ENCODE peak calls at places on chromosome 13, in six cellular contexts. D is NCI-H345, L is nucleus accumbens, T is SW480, Z is cardiac muscle cell, R is activated T-helper 1 cell treated with Interleukin-2 at 50 U/mL for 16 hours. E is an unnamed sample.

GRCh38 chr13:22800726-22801401 is 379.9 kb upstream of the SGCG start:
- DNase-seq in T (no peak), L (no peak), D (no peak), Z (peak; percentile 12), R (no peak), E (no peak)

GRCh38 chr13:108643646-108644353 is 14.4 kb downstream of the MYO16 start:
- DNase-seq in Z (no peak), D (peak; percentile 44), T (no peak), R (no peak), L (no peak), E (no peak)

GRCh38 chr13:102877285-102877684 is 31.5 kb downstream of the ERCC5 start:
- DNase-seq in Z (peak; percentile 81), D (no peak), L (no peak), R (no peak), T (no peak), E (peak; percentile 53)

GRCh38 chr13:73110814-73111213 is 52.0 kb downstream of the KLF5 start:
- DNase-seq in L (no peak), T (no peak), D (no peak), Z (no peak), R (no peak), E (no peak)

GRCh38 chr13:20702530-20702929 is 969 bp upstream of the IL17D start:
- DNase-seq in T (peak; percentile 42), L (no peak), D (no peak), Z (peak; percentile 22), R (no peak), E (no peak)

GRCh38 chr13:40348096-40348679 is 318.3 kb downstream of the FOXO1 start:
- DNase-seq in T (peak; percentile 28), L (no peak), D (no peak), R (no peak), Z (no peak), E (peak; percentile 58)

GRCh38 chr13:61685683-61686013 is 270.0 kb upstream of the PCDH20 start:
- DNase-seq in R (no peak), Z (no peak), D (peak; percentile 10), L (no peak), T (no peak), E (peak; percentile 34)

GRCh38 chr13:27960362-27961226 is 8.5 kb downstream of the CDX2 start:
- DNase-seq in Z (peak; percentile 41), T (peak; percentile 85), D (no peak), L (no peak), R (no peak), E (peak; percentile 97)

GRCh38 chr13:44174769-44175425 is 198.7 kb upstream of the SERP2 start:
- DNase-seq in L (no peak), R (no peak), T (peak; percentile 13), D (no peak), Z (peak; percentile 83), E (no peak)

GRCh38 chr13:51912511-51913225 is 50.9 kb downstream of the CCDC70 start:
- DNase-seq in T (no peak), D (no peak), L (no peak), R (no peak), Z (no peak), E (no peak)

GRCh38 chr13:99983401-99984133 is 2.0 kb downstream of the ZIC2 start:
- DNase-seq in Z (no peak), L (no peak), T (peak; percentile 23), R (no peak), D (no peak), E (no peak)

GRCh38 chr13:33893559-33893958 is 75.6 kb downstream of the RFC3 start:
- DNase-seq in D (no peak), L (no peak), Z (no peak), T (no peak), R (no peak), E (no peak)

GRCh38 chr13:78183737-78184136 is 265.1 kb upstream of the EDNRB start:
- DNase-seq in Z (peak; percentile 13), D (no peak), T (no peak), R (no peak), L (no peak), E (no peak)

GRCh38 chr13:74026753-74027152 is 107.5 kb downstream of the KLF12 start:
- DNase-seq in L (no peak), T (no peak), D (no peak), Z (peak; percentile 4), R (peak; percentile 53), E (no peak)

GRCh38 chr13:67267136-67267535 is 37.0 kb upstream of the PCDH9 start:
- DNase-seq in T (no peak), D (no peak), R (no peak), Z (peak; percentile 27), L (no peak), E (no peak)

GRCh38 chr13:56424246-56424645 is 716.5 kb upstream of the PRR20A start:
- DNase-seq in T (no peak), Z (no peak), D (no peak), L (no peak), R (no peak), E (no peak)

GRCh38 chr13:95091755-95092154 is 209.5 kb downstream of the ABCC4 start:
- DNase-seq in D (peak; percentile 7), Z (no peak), T (no peak), R (no peak), L (no peak), E (no peak)

GRCh38 chr13:32330438-32330837 is 15.1 kb downstream of the BRCA2 start:
- DNase-seq in R (no peak), D (no peak), L (no peak), T (no peak), Z (peak; percentile 86), E (no peak)

GRCh38 chr13:99974296-99974938 is 2.9 kb upstream of the ZIC5 start:
- DNase-seq in R (no peak), L (no peak), Z (no peak), T (no peak), D (no peak), E (no peak)

GRCh38 chr13:44818428-44818827 is 170.8 kb downstream of the NUFIP1 start:
- DNase-seq in D (peak; percentile 27), R (no peak), L (no peak), Z (peak; percentile 54), T (peak; percentile 15), E (peak; percentile 24)

GRCh38 chr13:96109125-96109524 is 19.2 kb downstream of the HS6ST3 start:
- DNase-seq in L (no peak), T (no peak), D (no peak), Z (no peak), R (no peak), E (no peak)

GRCh38 chr13:79392882-79393563 is 13.0 kb downstream of the RBM26 start:
- DNase-seq in T (no peak), L (no peak), R (no peak), D (peak; percentile 37), Z (peak; percentile 50), E (no peak)

GRCh38 chr13:64633948-64634347 is 2596.2 kb downstream of the PCDH9 start:
- DNase-seq in R (no peak), Z (no peak), T (no peak), D (no peak), L (no peak), E (no peak)

GRCh38 chr13:27264181-27264580 is 6.4 kb upstream of the RASL11A start:
- DNase-seq in Z (peak; percentile 74), L (no peak), D (no peak), T (no peak), R (no peak), E (no peak)

GRCh38 chr13:20132052-20132634 is 28.7 kb downstream of the GJA3 start:
- DNase-seq in Z (no peak), R (no peak), L (no peak), D (no peak), T (no peak), E (no peak)

GRCh38 chr13:27274631-27275030 is 4.0 kb downstream of the RASL11A start:
- DNase-seq in Z (no peak), T (no peak), L (no peak), D (no peak), R (no peak), E (no peak)

GRCh38 chr13:79918620-79919019 is 422.3 kb downstream of the SPRY2 start:
- DNase-seq in T (no peak), R (no peak), L (no peak), D (no peak), Z (no peak), E (no peak)

GRCh38 chr13:110308377-110309158 is 1.5 kb downstream of the COL4A2 start:
- DNase-seq in D (peak; percentile 8), R (no peak), Z (peak; percentile 78), L (no peak), T (no peak), E (no peak)

GRCh38 chr13:111475488-111475887 is 155.0 kb downstream of the TEX29 start:
- DNase-seq in L (no peak), T (no peak), D (no peak), Z (no peak), R (no peak), E (no peak)

GRCh38 chr13:24282256-24282655 is 27.1 kb upstream of the C1QTNF9 start:
- DNase-seq in R (no peak), D (peak; percentile 65), Z (no peak), L (no peak), T (no peak), E (no peak)

GRCh38 chr13:49308977-49309408 is 61.3 kb downstream of the CDADC1 start:
- DNase-seq in Z (no peak), T (no peak), R (no peak), L (no peak), D (no peak), E (no peak)

GRCh38 chr13:42883771-42884170 is 102.4 kb downstream of the FAM216B start:
- DNase-seq in D (peak; percentile 21), R (no peak), Z (peak; percentile 76), T (peak; percentile 80), L (no peak), E (no peak)

E was measured in HepG2.